ENCODE peak calls at places on chromosomes 5 and 9, in six cellular contexts. G, X, J, W, E and B are unnamed samples.
A peak's percentile ranks its signal among the peaks of the same experiment; 100 is the strongest.

GRCh38 chr5:76477576-76477975 is 74.5 kb downstream of the IQGAP2 start:
- DNase-seq in G (no peak), X (no peak), J (no peak), W (no peak), E (no peak), B (no peak)

GRCh38 chr9:136348691-136349090 is 14.9 kb downstream of the DNLZ start:
- DNase-seq in G (no peak), X (no peak), J (no peak), W (no peak), E (no peak), B (no peak)

GRCh38 chr5:136137497-136138220 is 5.0 kb downstream of the SMAD5 start:
- DNase-seq in G (no peak), X (no peak), J (no peak), W (no peak), E (no peak), B (no peak)

GRCh38 chr9:124045076-124045829 is 33.7 kb downstream of the LHX2 start:
- DNase-seq in G (peak; percentile 74), X (peak; percentile 78), J (peak; percentile 49), W (no peak), E (peak; percentile 65), B (no peak)

GRCh38 chr9:116939161-116939560 is 252.1 kb downstream of the TRIM32 start:
- DNase-seq in G (no peak), X (no peak), J (no peak), W (no peak), E (no peak), B (no peak)

GRCh38 chr9:37364751-37365360 is 57.6 kb upstream of the GRHPR start:
- DNase-seq in G (no peak), X (no peak), J (no peak), W (no peak), E (no peak), B (no peak)

GRCh38 chr9:135666534-135667402 is 3.7 kb downstream of the LCN9 start:
- DNase-seq in G (no peak), X (no peak), J (no peak), W (no peak), E (no peak), B (peak; percentile 6)

GRCh38 chr5:151424892-151425523 is 22.4 kb upstream of the SLC36A1 start:
- DNase-seq in G (no peak), X (no peak), J (no peak), W (no peak), E (no peak), B (no peak)

GRCh38 chr9:94950733-94951590 is 224.5 kb downstream of the AOPEP start:
- DNase-seq in G (no peak), X (peak; percentile 38), J (peak; percentile 35), W (no peak), E (peak; percentile 30), B (no peak)